ENCODE peak calls at places on chromosome 14, in five cellular contexts. A, P, T, B and Y are unnamed samples.

GRCh38 chr14:77372304-77372841 is 4.5 kb downstream of the TMED8 start:
- DNase-seq in T (no peak), P (peak; percentile 83), A (peak; percentile 36), B (no peak), Y (no peak)

GRCh38 chr14:95408731-95409471 is 89.2 kb upstream of the CLMN start:
- DNase-seq in B (no peak), P (no peak), A (no peak), T (no peak), Y (no peak)

GRCh38 chr14:39029789-39030188 is 73.2 kb downstream of the SEC23A start:
- DNase-seq in A (no peak), P (no peak), T (no peak), B (no peak), Y (no peak)

GRCh38 chr14:72736348-72736747 is 157.6 kb downstream of the DPF3 start:
- DNase-seq in B (peak; percentile 45), T (no peak), P (no peak), A (peak; percentile 46), Y (no peak)

GRCh38 chr14:92704036-92704804 is 44.2 kb downstream of the LGMN start:
- DNase-seq in T (no peak), P (peak; percentile 92), B (no peak), A (no peak), Y (no peak)

GRCh38 chr14:67532998-67533753 is at the start of gene PLEKHH1:
- DNase-seq in A (peak; percentile 49), T (peak; percentile 47), B (peak; percentile 82), P (no peak), Y (peak; percentile 84)

GRCh38 chr14:84144166-84144565 is 1385.8 kb upstream of the FLRT2 start:
- DNase-seq in T (no peak), A (no peak), B (no peak), P (no peak), Y (no peak)

GRCh38 chr14:68665116-68665515 is 127.8 kb downstream of the ZFP36L1 start:
- DNase-seq in P (no peak), A (no peak), T (no peak), B (no peak), Y (peak; percentile 20)

GRCh38 chr14:67411820-67412421 is at the start of gene PLEK2:
- DNase-seq in A (no peak), P (no peak), T (peak; percentile 81), B (no peak), Y (peak; percentile 67)

GRCh38 chr14:75259510-75259855 is 19.1 kb upstream of the FOS start:
- DNase-seq in P (no peak), B (peak; percentile 30), A (no peak), T (no peak), Y (no peak)

GRCh38 chr14:80585506-80585835 is 356.1 kb downstream of the CEP128 start:
- DNase-seq in P (no peak), B (no peak), A (no peak), T (no peak), Y (no peak)

GRCh38 chr14:104953896-104954656 is 24.1 kb downstream of the AHNAK2 start:
- DNase-seq in A (no peak), P (no peak), T (no peak), B (no peak), Y (no peak)

GRCh38 chr14:20687362-20688166 is 1.0 kb upstream of the ANG start:
- DNase-seq in A (peak; percentile 91), T (no peak), P (no peak), B (no peak), Y (no peak)

GRCh38 chr14:94945615-94946014 is 175.7 kb upstream of the GSC start:
- DNase-seq in T (no peak), P (no peak), B (no peak), A (no peak), Y (no peak)

GRCh38 chr14:45658226-45658916 is 405.4 kb upstream of the MIS18BP1 start:
- DNase-seq in B (no peak), A (no peak), P (no peak), T (no peak), Y (no peak)

GRCh38 chr14:88437659-88438058 is 52.2 kb downstream of the SPATA7 start:
- DNase-seq in A (no peak), T (no peak), B (no peak), P (no peak), Y (no peak)

GRCh38 chr14:59438148-59438766 is 26.9 kb downstream of the GPR135 start:
- DNase-seq in B (no peak), A (no peak), T (no peak), P (no peak), Y (no peak)

GRCh38 chr14:92925446-92925845 is 2.5 kb downstream of the CHGA start:
- DNase-seq in T (no peak), B (no peak), P (no peak), A (no peak), Y (no peak)

GRCh38 chr14:85580536-85581165 is 50.7 kb downstream of the FLRT2 start:
- DNase-seq in T (no peak), A (no peak), P (no peak), B (no peak), Y (no peak)

DNA sequence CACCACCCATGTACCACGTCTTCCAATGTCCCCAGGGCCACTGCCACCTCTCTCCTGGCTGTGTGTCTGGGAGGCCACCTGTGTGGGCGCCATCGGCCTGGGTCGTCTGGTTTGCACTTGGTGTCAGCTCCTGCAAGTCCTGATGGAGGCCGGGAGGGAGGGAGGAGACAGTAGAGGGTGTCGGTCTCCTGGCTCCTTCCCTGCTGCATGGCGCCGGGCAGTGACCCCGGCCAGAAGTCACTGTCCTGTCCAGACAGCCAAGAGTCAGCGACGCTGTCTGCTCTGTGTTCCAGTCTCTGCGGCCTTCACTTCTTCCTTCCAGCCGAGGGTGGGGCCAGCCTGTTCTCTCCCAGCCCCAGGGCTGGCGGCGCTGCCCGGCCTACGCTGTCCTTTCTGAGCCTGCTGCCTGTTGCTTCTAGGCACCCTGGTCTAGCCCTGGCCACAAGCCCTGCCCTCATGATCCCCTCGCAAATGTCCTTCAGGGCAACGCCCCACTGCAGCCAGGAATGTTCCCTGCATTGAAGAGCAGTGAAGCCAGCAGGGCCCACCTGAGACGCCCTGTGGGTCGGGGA is 13.0 kb upstream of the LBHD2 start:
- DNase-seq in P (no peak), A (no peak), T (no peak), B (no peak), Y (no peak)
- TF ChIP-seq ATF3 in P (no peak), A (no peak), T (no peak), B (no peak), Y (no peak)

GRCh38 chr14:100145682-100146464 is 13.6 kb downstream of the DEGS2 start:
- DNase-seq in P (no peak), T (no peak), B (no peak), A (no peak), Y (no peak)

GRCh38 chr14:100148837-100149731 is 10.4 kb downstream of the DEGS2 start:
- DNase-seq in A (no peak), B (no peak), P (no peak), T (no peak), Y (no peak)

GRCh38 chr14:100147181-100147631 is 12.2 kb downstream of the DEGS2 start:
- DNase-seq in B (no peak), P (no peak), A (no peak), T (no peak), Y (no peak)

GRCh38 chr14:100146548-100147091 is 12.8 kb downstream of the DEGS2 start:
- DNase-seq in T (no peak), A (no peak), P (no peak), B (no peak), Y (no peak)

GRCh38 chr14:100147691-100148464 is 11.6 kb downstream of the DEGS2 start:
- DNase-seq in A (no peak), T (no peak), P (no peak), B (no peak), Y (no peak)
- TF ChIP-seq SIN3A in A (no peak), T (no peak), P (no peak), B (no peak), Y (no peak)

GRCh38 chr14:57707219-57707618 is 158.7 kb downstream of the SLC35F4 start:
- DNase-seq in A (no peak), B (no peak), P (no peak), T (no peak), Y (no peak)

GRCh38 chr14:57709909-57710308 is 156.0 kb downstream of the SLC35F4 start:
- DNase-seq in A (no peak), B (no peak), T (no peak), P (no peak), Y (no peak)

GRCh38 chr14:57699947-57700346 is 165.9 kb downstream of the SLC35F4 start:
- DNase-seq in B (no peak), A (no peak), P (no peak), T (no peak), Y (no peak)

GRCh38 chr14:57704796-57705195 is 161.1 kb downstream of the SLC35F4 start:
- DNase-seq in T (no peak), P (no peak), A (no peak), B (no peak), Y (no peak)
- TF ChIP-seq ATF3 in T (no peak), P (no peak), A (no peak), B (no peak), Y (no peak)

DNA sequence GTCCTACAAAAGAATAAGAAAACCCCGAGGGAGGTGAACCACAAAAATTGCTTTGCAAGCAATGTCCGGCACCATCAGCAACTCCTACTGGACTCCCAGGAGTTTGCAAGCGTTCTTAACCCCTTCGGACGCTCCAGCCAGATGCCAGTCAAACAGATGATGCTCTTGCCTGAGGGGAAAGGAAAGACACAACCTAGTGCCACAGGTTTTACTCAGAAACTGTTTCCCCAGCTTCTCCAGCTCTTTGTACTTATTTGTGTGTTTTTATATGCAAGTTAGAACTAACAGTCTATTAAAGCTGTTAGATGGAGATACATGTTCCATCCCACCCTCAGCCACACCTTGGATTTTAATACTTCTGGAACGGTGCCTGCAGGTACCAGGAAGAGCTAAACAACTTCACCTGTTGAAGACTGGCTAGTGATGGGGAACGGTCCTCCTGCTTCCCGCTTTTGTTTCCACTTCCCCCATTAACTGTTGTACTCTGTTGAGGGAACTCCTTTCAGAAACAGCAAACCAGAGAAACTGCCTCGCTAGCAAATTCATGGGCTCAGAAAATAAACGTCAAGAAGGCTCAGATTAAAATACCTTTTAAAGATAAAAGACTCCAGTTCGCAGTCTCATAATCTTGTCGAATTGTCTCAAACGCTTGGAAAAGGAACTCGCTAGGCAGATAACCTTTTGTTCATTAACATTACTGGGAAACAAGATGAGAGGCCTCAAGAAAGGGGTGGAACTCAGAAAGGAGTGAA is 1.1 kb upstream of the FERMT2 start:
- DNase-seq in A (peak; percentile 73), T (peak; percentile 61), P (no peak), B (peak; percentile 18), Y (no peak)
- TF ChIP-seq SIN3A in A (peak; percentile 58), T (no peak), P (no peak), B (no peak), Y (no peak)

GRCh38 chr14:96958057-96958456 is 160.9 kb downstream of the VRK1 start:
- DNase-seq in B (no peak), P (no peak), A (no peak), T (no peak), Y (no peak)

GRCh38 chr14:96956464-96957239 is 159.5 kb downstream of the VRK1 start:
- DNase-seq in B (no peak), A (no peak), P (no peak), T (no peak), Y (no peak)

GRCh38 chr14:96949594-96949993 is 152.4 kb downstream of the VRK1 start:
- DNase-seq in A (no peak), P (no peak), B (no peak), T (no peak), Y (no peak)

DNA sequence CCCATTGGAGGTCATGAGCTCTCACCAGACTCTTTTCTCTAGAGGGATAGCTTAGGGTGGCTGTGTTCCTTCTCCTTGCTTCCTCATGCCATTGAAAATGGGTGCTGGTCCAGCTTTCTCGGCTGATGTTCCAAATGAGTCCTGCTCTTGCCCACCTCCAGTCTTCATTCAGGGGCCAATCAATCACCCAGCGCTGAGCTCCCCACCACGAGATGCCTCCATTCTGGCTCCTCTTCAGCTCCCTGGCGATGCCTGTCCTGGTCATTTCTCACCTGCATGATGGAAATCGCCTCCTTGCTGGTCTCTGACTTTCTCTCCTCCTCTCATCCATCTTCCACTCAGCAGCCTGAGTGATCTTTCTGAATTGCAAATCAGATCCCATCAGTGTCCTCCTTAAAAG is 156.3 kb downstream of the VRK1 start:
- DNase-seq in P (no peak), T (no peak), A (no peak), B (no peak), Y (no peak)
- TF ChIP-seq ATF3 in P (no peak), T (no peak), A (no peak), B (no peak), Y (no peak)